ENCODE peak calls at places on chromosomes 3 and 15, in five cellular contexts. X is mammary epithelial cell, N is A673, I is upper lobe of right lung, B is fibroblast of mammary gland. L is an unnamed sample.

GRCh38 chr3:61947456-61947855 is 386.1 kb downstream of the PTPRG start:
- DNase-seq in X (no peak), N (no peak), I (no peak), B (no peak), L (no peak)

GRCh38 chr15:70479056-70479455 is 284.3 kb downstream of the UACA start:
- DNase-seq in X (no peak), N (no peak), I (no peak), B (no peak), L (no peak)

GRCh38 chr3:9826815-9827574 is 16.8 kb downstream of the RPUSD3 start:
- DNase-seq in X (no peak), N (peak), I (no peak), B (peak), L (peak)

GRCh38 chr3:106830334-106830733 is 546.9 kb upstream of the CCDC54 start:
- DNase-seq in X (no peak), N (no peak), I (no peak), B (no peak), L (no peak)

GRCh38 chr3:90010341-90010740 is 902.9 kb downstream of the EPHA3 start:
- DNase-seq in X (peak), N (peak), I (no peak), B (peak), L (peak)

GRCh38 chr15:42686281-42686680 is 50.6 kb downstream of the CDAN1 start:
- DNase-seq in X (no peak), N (no peak), I (no peak), B (no peak), L (no peak)

GRCh38 chr15:51200791-51201190 is 106.1 kb upstream of the TNFAIP8L3 start:
- DNase-seq in X (no peak), N (no peak), I (no peak), B (peak), L (peak)

GRCh38 chr15:89441295-89441762 is 55.1 kb downstream of the RHCG start:
- DNase-seq in X (no peak), N (no peak), I (peak), B (no peak), L (no peak)

GRCh38 chr15:101188517-101189340 is 63.1 kb downstream of the CHSY1 start:
- DNase-seq in X (no peak), N (no peak), I (no peak), B (peak), L (peak)

DNA sequence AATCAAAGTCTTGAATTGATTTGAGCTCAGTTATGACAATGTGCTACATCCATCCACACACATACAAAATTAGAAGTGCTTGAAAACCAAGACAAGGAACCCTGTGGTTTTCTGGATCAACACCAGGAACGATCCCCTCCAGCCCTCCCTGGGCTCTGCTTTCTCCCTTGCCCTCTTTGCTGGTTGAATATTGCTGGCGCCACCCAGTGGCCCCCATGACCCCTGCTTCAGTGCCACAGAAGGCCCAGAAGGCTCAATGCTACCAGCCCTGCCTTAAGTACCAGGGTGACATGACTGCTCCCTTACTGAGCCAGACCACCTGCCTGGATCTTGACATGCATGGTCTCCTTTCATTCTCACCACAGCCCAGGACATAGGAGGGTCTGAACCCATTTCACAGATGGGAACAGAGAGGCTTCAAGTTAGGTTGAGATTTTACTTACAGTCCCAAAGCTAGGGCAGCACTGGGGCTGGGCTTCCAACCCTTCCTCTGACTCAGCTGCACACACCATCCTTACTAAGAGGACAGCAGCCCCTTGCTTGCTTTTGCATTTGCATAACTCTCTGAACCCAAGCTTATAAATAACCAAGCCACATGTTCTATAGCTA is 15.0 kb downstream of the IL12A start:
- DNase-seq in X (peak), N (peak), I (peak), B (peak), L (peak)
- TF ChIP-seq CTCF in X (peak), N (peak), I (peak), B (peak), L (peak)

GRCh38 chr3:138407236-138407907 is 27.0 kb upstream of the ESYT3 start:
- DNase-seq in X (no peak), N (no peak), I (no peak), B (no peak), L (no peak)
- TF ChIP-seq CTCF in X (no peak), N (no peak), I (no peak), B (no peak), L (no peak)

GRCh38 chr3:129119365-129120100 is 2.1 kb downstream of the RAB43 start:
- DNase-seq in X (peak), N (no peak), I (no peak), B (no peak), L (peak)

GRCh38 chr3:129118745-129119144 is 2.9 kb downstream of the RAB43 start:
- DNase-seq in X (no peak), N (no peak), I (no peak), B (no peak), L (no peak)

GRCh38 chr3:129121792-129122696 is at the start of gene RAB43:
- DNase-seq in X (peak), N (peak), I (peak), B (peak), L (peak)

GRCh38 chr3:129121016-129121791 is 400 bp downstream of the RAB43 start:
- DNase-seq in X (no peak), N (peak), I (no peak), B (peak), L (no peak)

GRCh38 chr3:129120254-129121004 is 1.2 kb downstream of the RAB43 start:
- DNase-seq in X (peak), N (peak), I (peak), B (peak), L (peak)
- TF ChIP-seq CTCF in X (peak), N (peak), I (peak), B (peak), L (peak)

DNA sequence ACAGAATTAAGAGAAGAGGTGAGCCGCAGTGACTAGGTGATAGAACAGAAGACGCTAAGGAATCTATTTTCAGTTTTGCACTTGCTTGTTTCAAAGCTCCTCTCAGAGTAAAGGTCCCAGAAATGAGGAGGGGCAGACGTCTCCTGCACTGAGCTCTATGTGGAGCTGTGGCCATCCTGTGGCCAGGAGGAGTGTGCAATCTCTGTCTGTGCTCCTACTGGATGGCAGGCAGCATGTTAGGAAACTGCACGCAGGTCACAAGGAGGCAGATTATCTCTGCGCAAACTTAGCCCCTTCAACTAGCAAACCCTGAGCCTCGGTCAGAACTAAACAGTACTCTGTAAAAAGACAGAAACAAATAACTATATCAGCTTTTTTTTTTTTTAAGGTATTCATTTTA is 31.1 kb upstream of the PPIB start:
- DNase-seq in X (no peak), N (no peak), I (no peak), B (no peak), L (no peak)
- TF ChIP-seq CTCF in X (no peak), N (peak), I (no peak), B (no peak), L (no peak)

GRCh38 chr3:56958879-56959607 is 101.4 kb upstream of the SPATA12 start:
- DNase-seq in X (no peak), N (no peak), I (no peak), B (no peak), L (no peak)
- TF ChIP-seq CTCF in X (no peak), N (no peak), I (no peak), B (no peak), L (no peak)

DNA sequence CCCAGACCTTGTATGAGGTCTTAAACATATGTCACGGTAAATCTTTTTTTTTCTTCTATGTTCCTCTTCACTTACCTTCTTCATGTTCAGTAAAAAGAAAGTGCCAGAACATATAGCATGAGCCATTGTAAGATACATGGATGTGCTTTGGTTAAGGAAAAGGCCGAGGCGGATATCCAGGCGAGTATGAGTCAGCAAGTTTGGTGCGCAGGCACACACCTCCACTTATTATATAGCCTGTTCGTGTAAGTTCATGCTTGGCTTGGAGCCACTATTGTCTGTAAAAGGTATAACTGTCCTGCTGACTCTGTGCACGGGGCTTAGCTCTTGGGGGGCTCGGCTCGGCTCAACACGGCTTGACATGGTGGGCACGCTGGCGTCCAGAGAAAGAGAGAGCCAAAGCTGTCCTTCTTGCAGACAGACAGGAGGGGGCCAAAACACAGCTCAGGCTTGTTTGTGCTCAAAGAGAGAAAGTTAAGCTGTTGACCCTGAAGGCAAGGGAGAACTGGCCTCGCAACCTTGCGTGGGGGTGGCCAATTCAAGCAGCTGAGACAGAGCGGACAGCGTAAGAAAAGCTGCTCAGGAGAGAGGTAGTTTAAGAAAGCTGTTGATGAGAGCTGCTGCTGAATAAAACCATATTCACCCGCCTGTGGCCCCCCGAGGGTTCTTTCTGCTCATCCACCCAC is 251.2 kb downstream of the SLC9A9 start:
- DNase-seq in X (no peak), N (no peak), I (no peak), B (no peak), L (peak)
- TF ChIP-seq CTCF in X (no peak), N (no peak), I (no peak), B (no peak), L (no peak)

GRCh38 chr3:140972833-140973232 is 31.2 kb downstream of the SLC25A36 start:
- DNase-seq in X (peak), N (peak), I (no peak), B (peak), L (peak)
- TF ChIP-seq CTCF in X (peak), N (peak), I (peak), B (peak), L (peak)

GRCh38 chr15:75869446-75869845 is 26.2 kb downstream of the UBE2Q2 start:
- DNase-seq in X (no peak), N (no peak), I (no peak), B (no peak), L (no peak)
- TF ChIP-seq CTCF in X (no peak), N (no peak), I (no peak), B (no peak), L (no peak)

GRCh38 chr15:68820589-68821189 is at the start of gene ANP32A:
- DNase-seq in X (peak), N (peak), I (peak), B (peak), L (peak)
- TF ChIP-seq CTCF in X (no peak), N (no peak), I (no peak), B (no peak), L (no peak)

L was measured in epithelial cell of esophagus.